ENCODE peak calls at places on chromosomes 11 and 22, in nine cellular contexts. S, A, O, U, R, Q, P, X and C are unnamed samples.

GRCh38 chr11:130096823-130097222 is 27.1 kb downstream of the APLP2 start:
- DNase-seq in S (no peak), A (no peak), O (no peak), U (no peak), R (no peak), Q (no peak), P (no peak), X (no peak), C (no peak)

GRCh38 chr11:16902979-16903378 is 111.2 kb downstream of the PLEKHA7 start:
- DNase-seq in S (no peak), A (no peak), O (no peak), U (peak), R (no peak), Q (no peak), P (no peak), X (no peak), C (no peak)

GRCh38 chr11:107713009-107713408 is 1.2 kb upstream of the SLN start:
- DNase-seq in S (no peak), A (no peak), O (no peak), U (no peak), R (no peak), Q (no peak), P (no peak), X (no peak), C (no peak)

GRCh38 chr11:61334434-61335354 is 1.7 kb downstream of the TKFC start:
- DNase-seq in S (no peak), A (no peak), O (peak), U (no peak), R (no peak), Q (no peak), P (no peak), X (peak), C (peak)

GRCh38 chr11:60785806-60786361 is 751 bp downstream of the MS4A10 start:
- DNase-seq in S (no peak), A (no peak), O (peak), U (no peak), R (no peak), Q (no peak), P (no peak), X (no peak), C (no peak)

GRCh38 chr11:66874232-66874631 is 17.4 kb downstream of the LRFN4 start:
- DNase-seq in S (no peak), A (no peak), O (no peak), U (no peak), R (no peak), Q (no peak), P (no peak), X (no peak), C (no peak)

GRCh38 chr11:96366024-96366423 is 23.0 kb upstream of the MAML2 start:
- DNase-seq in S (no peak), A (no peak), O (no peak), U (no peak), R (no peak), Q (no peak), P (no peak), X (no peak), C (no peak)

GRCh38 chr11:46382644-46383403 is 1.4 kb downstream of the MDK start:
- DNase-seq in S (no peak), A (no peak), O (peak), U (no peak), R (peak), Q (no peak), P (no peak), X (peak), C (no peak)

GRCh38 chr11:13169709-13170108 is 107.9 kb upstream of the BMAL1 start:
- DNase-seq in S (no peak), A (no peak), O (no peak), U (no peak), R (peak), Q (no peak), P (no peak), X (no peak), C (no peak)

GRCh38 chr22:42544686-42545085 is 9.1 kb upstream of the SERHL2 start:
- DNase-seq in S (no peak), A (no peak), O (no peak), U (no peak), R (peak), Q (no peak), P (no peak), X (peak), C (no peak)

GRCh38 chr22:23061471-23062280 is 8.6 kb upstream of the GNAZ start:
- DNase-seq in S (peak), A (no peak), O (no peak), U (no peak), R (no peak), Q (no peak), P (peak), X (no peak), C (no peak)

GRCh38 chr11:134950692-134951304 is 538.8 kb upstream of the B3GAT1 start:
- DNase-seq in S (no peak), A (no peak), O (no peak), U (no peak), R (no peak), Q (no peak), P (no peak), X (no peak), C (no peak)

GRCh38 chr11:76723142-76723541 is 52.6 kb upstream of the LRRC32 start:
- DNase-seq in S (no peak), A (no peak), O (peak), U (no peak), R (no peak), Q (no peak), P (peak), X (no peak), C (no peak)

GRCh38 chr22:46589141-46589748 is 30.9 kb upstream of the GRAMD4 start:
- DNase-seq in S (no peak), A (no peak), O (no peak), U (no peak), R (no peak), Q (no peak), P (peak), X (no peak), C (no peak)

GRCh38 chr22:43319661-43320486 is 23.3 kb downstream of the SCUBE1 start:
- DNase-seq in S (no peak), A (no peak), O (no peak), U (no peak), R (no peak), Q (no peak), P (no peak), X (no peak), C (no peak)

GRCh38 chr22:21991774-21992173 is 9.2 kb upstream of the TOP3B start:
- DNase-seq in S (no peak), A (no peak), O (no peak), U (no peak), R (no peak), Q (no peak), P (peak), X (no peak), C (no peak)

GRCh38 chr11:87179621-87180020 is 141.9 kb downstream of the TMEM135 start:
- DNase-seq in S (no peak), A (no peak), O (no peak), U (no peak), R (no peak), Q (no peak), P (no peak), X (no peak), C (no peak)

GRCh38 chr11:133957926-133958325 is 1.2 kb upstream of the IGSF9B start:
- DNase-seq in S (no peak), A (no peak), O (no peak), U (no peak), R (no peak), Q (no peak), P (no peak), X (no peak), C (peak)

DNA sequence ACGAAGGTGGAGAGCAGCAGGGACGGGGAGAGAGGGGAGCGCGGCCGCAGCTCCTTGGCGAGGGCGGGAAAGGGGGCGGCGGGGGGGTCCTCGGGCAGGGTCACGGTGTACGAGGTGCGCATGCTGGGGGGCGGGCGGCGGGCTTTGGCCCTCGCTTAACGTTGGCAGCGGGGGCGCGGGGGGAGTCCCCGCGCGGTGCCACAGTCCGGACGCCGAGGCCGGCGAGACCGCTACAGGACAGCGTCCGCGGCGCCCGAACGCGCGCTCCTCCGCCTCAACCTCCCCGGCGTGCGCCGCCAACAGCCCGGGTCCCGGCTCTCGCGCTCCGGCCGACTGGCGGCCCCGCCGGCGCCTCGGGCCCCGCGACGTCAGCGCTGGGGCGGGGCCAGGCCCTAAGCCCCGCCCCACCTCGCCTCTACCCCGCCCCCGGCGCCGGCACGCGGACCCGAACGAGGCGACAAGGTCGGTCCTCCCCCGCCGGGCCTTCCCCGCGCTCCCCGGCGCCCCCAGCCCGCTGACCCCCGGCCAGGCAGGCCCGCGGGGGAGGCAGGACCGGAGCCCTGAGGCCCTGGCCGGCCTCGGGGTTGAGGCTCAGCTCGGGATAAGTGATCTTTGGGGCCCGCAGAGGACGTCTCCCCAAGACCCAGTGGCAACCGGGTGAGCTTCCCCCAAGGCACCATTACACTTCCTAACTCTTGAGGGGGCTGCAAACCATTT is 17.5 kb downstream of the USP2 start:
- DNase-seq in S (peak), A (no peak), O (peak), U (no peak), R (no peak), Q (peak), P (peak), X (no peak), C (peak)
- TF ChIP-seq POLR2A in S (no peak), A (no peak), O (no peak), U (no peak), R (no peak), Q (no peak), P (no peak), X (no peak), C (peak)

DNA sequence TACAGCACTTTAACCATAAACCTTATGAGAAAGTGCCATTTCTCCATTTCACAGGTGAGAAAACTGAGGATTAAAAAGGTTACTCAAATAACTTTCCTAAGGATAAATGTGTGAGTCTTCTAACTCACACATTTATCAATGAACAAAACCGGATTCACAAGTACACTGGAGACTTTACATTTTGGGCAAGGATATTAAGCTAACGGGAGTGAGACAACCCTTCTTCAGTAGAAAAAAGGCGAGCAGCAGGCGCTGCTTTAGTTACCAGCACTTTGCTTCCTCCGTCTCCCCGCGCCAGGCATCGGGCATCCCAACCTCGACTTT is 356 bp upstream of the TTC12 start:
- DNase-seq in S (no peak), A (no peak), O (no peak), U (no peak), R (no peak), Q (no peak), P (no peak), X (no peak), C (no peak)
- H3K4me3 ChIP-seq in S (peak), A (peak), O (peak), U (peak), R (peak), Q (peak), P (peak), X (peak), C (peak)

DNA sequence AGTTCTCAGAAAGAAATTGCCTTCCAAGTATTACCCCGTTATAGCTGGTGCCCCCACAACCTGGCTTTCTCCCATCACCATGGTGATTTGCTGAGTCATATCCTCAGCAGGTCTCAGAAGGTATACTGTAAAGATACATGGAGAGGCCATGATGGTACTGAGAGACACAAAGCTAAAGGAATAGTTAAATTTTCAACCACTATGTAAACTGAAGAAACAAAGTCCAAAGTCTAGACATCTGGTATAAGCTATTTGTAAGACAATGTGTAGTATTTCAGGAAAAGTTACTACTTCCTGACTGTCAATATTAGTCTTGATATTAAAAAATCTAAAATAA is 377.1 kb downstream of the DCDC1 start:
- DNase-seq in S (no peak), A (no peak), O (no peak), U (no peak), R (peak), Q (no peak), P (no peak), X (peak), C (no peak)
- TF ChIP-seq EP300 in S (no peak), A (no peak), O (no peak), U (no peak), R (no peak), Q (no peak), P (no peak), X (no peak), C (no peak)

GRCh38 chr11:8593935-8594909 is at the start of gene STK33:
- DNase-seq in S (peak), A (no peak), O (peak), U (no peak), R (peak), Q (peak), P (peak), X (peak), C (peak)
- TF ChIP-seq POLR2A in S (no peak), A (no peak), O (no peak), U (peak), R (peak), Q (no peak), P (no peak), X (peak), C (no peak)

GRCh38 chr22:35914357-35914664 is 114.3 kb downstream of the RBFOX2 start:
- DNase-seq in S (no peak), A (no peak), O (no peak), U (no peak), R (no peak), Q (no peak), P (no peak), X (no peak), C (no peak)
- H3K4me3 ChIP-seq in S (peak), A (peak), O (peak), U (no peak), R (peak), Q (peak), P (no peak), X (no peak), C (peak)